ENCODE peak calls at places on chromosomes 7 and 10, in seven cellular contexts. One of them, this sample, is unnamed.

GRCh38 chr7:98250789-98251188 is 1.2 kb downstream of the TECPR1 start:
- DNase-seq in effector memory CD8-positive, alpha-beta T cell: peak; percentile 32
- DNase-seq in activated CD4-positive, alpha-beta T cell treated with anti-CD3 and anti-CD28 coated beads for 24 hours: no peak
- DNase-seq in left lobe of liver: no peak
- DNase-seq in stimulated activated CD4-positive, alpha-beta T cell treated with anti-CD3 and anti-CD28 coated beads, Interleukin-1b, Interleukin-23, amount 100 ng/mL, for 1 hour: no peak
- DNase-seq in D721Med: no peak
- DNase-seq in A172: no peak
- DNase-seq in this sample: no peak

GRCh38 chr10:79014796-79015195 is 54.0 kb upstream of the ZMIZ1 start:
- DNase-seq in stimulated activated CD4-positive, alpha-beta T cell treated with anti-CD3 and anti-CD28 coated beads, Interleukin-1b, Interleukin-23, amount 100 ng/mL, for 1 hour: no peak
- DNase-seq in left lobe of liver: no peak
- DNase-seq in activated CD4-positive, alpha-beta T cell treated with anti-CD3 and anti-CD28 coated beads for 24 hours: no peak
- DNase-seq in effector memory CD8-positive, alpha-beta T cell: no peak
- DNase-seq in A172: no peak
- DNase-seq in D721Med: no peak
- DNase-seq in this sample: no peak

GRCh38 chr7:151769189-151769821 is 107.6 kb downstream of the PRKAG2 start:
- DNase-seq in stimulated activated CD4-positive, alpha-beta T cell treated with anti-CD3 and anti-CD28 coated beads, Interleukin-1b, Interleukin-23, amount 100 ng/mL, for 1 hour: no peak
- DNase-seq in D721Med: no peak
- DNase-seq in effector memory CD8-positive, alpha-beta T cell: peak; percentile 19
- DNase-seq in A172: no peak
- DNase-seq in left lobe of liver: no peak
- DNase-seq in activated CD4-positive, alpha-beta T cell treated with anti-CD3 and anti-CD28 coated beads for 24 hours: no peak
- DNase-seq in this sample: no peak

GRCh38 chr10:122139226-122139625 is 131.9 kb upstream of the BTBD16 start:
- DNase-seq in stimulated activated CD4-positive, alpha-beta T cell treated with anti-CD3 and anti-CD28 coated beads, Interleukin-1b, Interleukin-23, amount 100 ng/mL, for 1 hour: no peak
- DNase-seq in activated CD4-positive, alpha-beta T cell treated with anti-CD3 and anti-CD28 coated beads for 24 hours: no peak
- DNase-seq in effector memory CD8-positive, alpha-beta T cell: no peak
- DNase-seq in left lobe of liver: no peak
- DNase-seq in D721Med: no peak
- DNase-seq in A172: no peak
- DNase-seq in this sample: no peak

GRCh38 chr10:95279042-95279820 is 11.6 kb downstream of the PDLIM1 start:
- DNase-seq in D721Med: no peak
- DNase-seq in effector memory CD8-positive, alpha-beta T cell: no peak
- DNase-seq in activated CD4-positive, alpha-beta T cell treated with anti-CD3 and anti-CD28 coated beads for 24 hours: no peak
- DNase-seq in left lobe of liver: peak; percentile 35
- DNase-seq in stimulated activated CD4-positive, alpha-beta T cell treated with anti-CD3 and anti-CD28 coated beads, Interleukin-1b, Interleukin-23, amount 100 ng/mL, for 1 hour: no peak
- DNase-seq in A172: no peak
- DNase-seq in this sample: no peak

GRCh38 chr7:18016547-18017444 is 10.8 kb downstream of the PRPS1L1 start:
- DNase-seq in D721Med: no peak
- DNase-seq in effector memory CD8-positive, alpha-beta T cell: no peak
- DNase-seq in activated CD4-positive, alpha-beta T cell treated with anti-CD3 and anti-CD28 coated beads for 24 hours: no peak
- DNase-seq in left lobe of liver: no peak
- DNase-seq in A172: no peak
- DNase-seq in stimulated activated CD4-positive, alpha-beta T cell treated with anti-CD3 and anti-CD28 coated beads, Interleukin-1b, Interleukin-23, amount 100 ng/mL, for 1 hour: no peak
- DNase-seq in this sample: no peak

GRCh38 chr7:117012284-117013174 is 59.2 kb downstream of the ST7 start:
- DNase-seq in left lobe of liver: no peak
- DNase-seq in stimulated activated CD4-positive, alpha-beta T cell treated with anti-CD3 and anti-CD28 coated beads, Interleukin-1b, Interleukin-23, amount 100 ng/mL, for 1 hour: no peak
- DNase-seq in activated CD4-positive, alpha-beta T cell treated with anti-CD3 and anti-CD28 coated beads for 24 hours: no peak
- DNase-seq in effector memory CD8-positive, alpha-beta T cell: no peak
- DNase-seq in A172: no peak
- DNase-seq in D721Med: no peak
- DNase-seq in this sample: no peak

GRCh38 chr10:132687893-132688579 is 97.9 kb downstream of the NKX6-2 start:
- DNase-seq in D721Med: no peak
- DNase-seq in activated CD4-positive, alpha-beta T cell treated with anti-CD3 and anti-CD28 coated beads for 24 hours: no peak
- DNase-seq in effector memory CD8-positive, alpha-beta T cell: no peak
- DNase-seq in left lobe of liver: no peak
- DNase-seq in A172: no peak
- DNase-seq in stimulated activated CD4-positive, alpha-beta T cell treated with anti-CD3 and anti-CD28 coated beads, Interleukin-1b, Interleukin-23, amount 100 ng/mL, for 1 hour: no peak
- DNase-seq in this sample: no peak

GRCh38 chr10:76329891-76330575 is 898.6 kb downstream of the LRMDA start:
- DNase-seq in activated CD4-positive, alpha-beta T cell treated with anti-CD3 and anti-CD28 coated beads for 24 hours: no peak
- DNase-seq in effector memory CD8-positive, alpha-beta T cell: no peak
- DNase-seq in A172: peak; percentile 49
- DNase-seq in left lobe of liver: no peak
- DNase-seq in D721Med: no peak
- DNase-seq in stimulated activated CD4-positive, alpha-beta T cell treated with anti-CD3 and anti-CD28 coated beads, Interleukin-1b, Interleukin-23, amount 100 ng/mL, for 1 hour: no peak
- DNase-seq in this sample: no peak

GRCh38 chr7:115015619-115016018 is 93.7 kb downstream of the MDFIC start:
- DNase-seq in left lobe of liver: no peak
- DNase-seq in D721Med: no peak
- DNase-seq in effector memory CD8-positive, alpha-beta T cell: no peak
- DNase-seq in activated CD4-positive, alpha-beta T cell treated with anti-CD3 and anti-CD28 coated beads for 24 hours: no peak
- DNase-seq in A172: peak; percentile 70
- DNase-seq in stimulated activated CD4-positive, alpha-beta T cell treated with anti-CD3 and anti-CD28 coated beads, Interleukin-1b, Interleukin-23, amount 100 ng/mL, for 1 hour: no peak
- DNase-seq in this sample: peak; percentile 29

GRCh38 chr10:8331896-8332729 is 277.6 kb downstream of the GATA3 start:
- DNase-seq in activated CD4-positive, alpha-beta T cell treated with anti-CD3 and anti-CD28 coated beads for 24 hours: peak; percentile 51
- DNase-seq in left lobe of liver: no peak
- DNase-seq in A172: peak; percentile 58
- DNase-seq in stimulated activated CD4-positive, alpha-beta T cell treated with anti-CD3 and anti-CD28 coated beads, Interleukin-1b, Interleukin-23, amount 100 ng/mL, for 1 hour: peak; percentile 75
- DNase-seq in effector memory CD8-positive, alpha-beta T cell: peak; percentile 91
- DNase-seq in D721Med: no peak
- DNase-seq in this sample: peak; percentile 75

GRCh38 chr10:24824124-24824523 is 100.4 kb upstream of the ARHGAP21 start:
- DNase-seq in effector memory CD8-positive, alpha-beta T cell: no peak
- DNase-seq in A172: no peak
- DNase-seq in activated CD4-positive, alpha-beta T cell treated with anti-CD3 and anti-CD28 coated beads for 24 hours: no peak
- DNase-seq in D721Med: no peak
- DNase-seq in left lobe of liver: no peak
- DNase-seq in stimulated activated CD4-positive, alpha-beta T cell treated with anti-CD3 and anti-CD28 coated beads, Interleukin-1b, Interleukin-23, amount 100 ng/mL, for 1 hour: no peak
- DNase-seq in this sample: no peak

This sample was measured in Caki2.